ENCODE peak calls at places on chromosomes 1 and 21, in four cellular contexts. C is activated T-cell treated with anti-CD3 and anti-CD28 coated beads, Interleukin-2, amount 50 U/mL, for 72 hours; F is amniotic stem cell; U is HS-27A. D is an unnamed sample.
A peak's percentile ranks its signal among the peaks of the same experiment; 100 is the strongest.

GRCh38 chr1:25952851-25953401 is 44.9 kb downstream of the PAFAH2 start:
- DNase-seq in C (no peak), F (no peak), U (no peak), D (no peak)

GRCh38 chr1:172537827-172538391 is 5.0 kb downstream of the SUCO start:
- DNase-seq in C (no peak), F (no peak), U (no peak), D (no peak)

GRCh38 chr1:184051485-184052193 is at the start of gene TSEN15:
- DNase-seq in C (peak; percentile 85), F (peak; percentile 51), U (no peak), D (peak; percentile 75)

GRCh38 chr1:228463559-228464455 is 23.4 kb upstream of the RNF187 start:
- DNase-seq in C (peak; percentile 90), F (no peak), U (no peak), D (peak; percentile 31)

GRCh38 chr1:200302893-200303250 is 107.0 kb downstream of the ZNF281 start:
- DNase-seq in C (no peak), F (no peak), U (no peak), D (peak; percentile 28)

GRCh38 chr1:45329445-45329844 is 2.8 kb downstream of the HPDL start:
- DNase-seq in C (no peak), F (no peak), U (no peak), D (no peak)

GRCh38 chr1:19776287-19776686 is 23.4 kb downstream of the TMCO4 start:
- DNase-seq in C (no peak), F (no peak), U (no peak), D (no peak)

GRCh38 chr21:36135391-36136094 is 664 bp downstream of the CBR3 start:
- DNase-seq in C (peak; percentile 73), F (peak; percentile 46), U (no peak), D (peak; percentile 37)

GRCh38 chr1:33930346-33931114 is 66.7 kb downstream of the HMGB4 start:
- DNase-seq in C (no peak), F (no peak), U (no peak), D (no peak)

GRCh38 chr1:117605811-117606607 is at the start of gene TENT5C:
- DNase-seq in C (peak; percentile 99), F (peak; percentile 96), U (peak; percentile 92), D (peak; percentile 97)

D was measured in endothelial cell.